ENCODE peak calls at places on chromosomes 4 and X, in four cellular contexts. S is GM10248, Y is neural crest cell, W is GM04503. A is an unnamed sample.

GRCh38 chr4:91147067-91147466 is 1019.9 kb downstream of the CCSER1 start:
- DNase-seq in S (no peak), Y (no peak), W (no peak), A (no peak)

GRCh38 chr4:165680821-165681220 is 192.2 kb upstream of the TLL1 start:
- DNase-seq in S (no peak), Y (no peak), W (no peak), A (no peak)

GRCh38 chr4:11342401-11342800 is 86.3 kb downstream of the HS3ST1 start:
- DNase-seq in S (no peak), Y (no peak), W (no peak), A (no peak)

GRCh38 chrX:88284844-88285243 is 462.2 kb upstream of the CPXCR1 start:
- DNase-seq in S (no peak), Y (no peak), W (no peak), A (no peak)

GRCh38 chr4:120071192-120071795 is 4.6 kb upstream of the MAD2L1 start:
- DNase-seq in S (peak), Y (peak), W (no peak), A (no peak)

GRCh38 chr4:26451597-26451996 is 38.7 kb downstream of the CCKAR start:
- DNase-seq in S (no peak), Y (no peak), W (no peak), A (no peak)

GRCh38 chr4:186554485-186554884 is 882 bp downstream of the MTNR1A start:
- DNase-seq in S (no peak), Y (peak), W (no peak), A (no peak)

GRCh38 chr4:145788765-145789164 is 108.8 kb downstream of the C4orf51 start:
- DNase-seq in S (no peak), Y (no peak), W (no peak), A (no peak)

GRCh38 chrX:32877592-32877991 is 333.8 kb downstream of the DMD start:
- DNase-seq in S (no peak), Y (no peak), W (no peak), A (no peak)

GRCh38 chr4:41178372-41179085 is 35.8 kb downstream of the APBB2 start:
- DNase-seq in S (no peak), Y (no peak), W (peak), A (no peak)

GRCh38 chr4:89755210-89755609 is 81.8 kb downstream of the SNCA start:
- DNase-seq in S (no peak), Y (no peak), W (no peak), A (no peak)

GRCh38 chr4:56743550-56743949 is 62.5 kb upstream of the HOPX start:
- DNase-seq in S (no peak), Y (no peak), W (no peak), A (no peak)

GRCh38 chr4:47106561-47106960 is 75.2 kb downstream of the GABRB1 start:
- DNase-seq in S (no peak), Y (no peak), W (no peak), A (no peak)

GRCh38 chrX:15142084-15142715 is 127.7 kb downstream of the ASB9 start:
- DNase-seq in S (no peak), Y (no peak), W (no peak), A (no peak)

GRCh38 chr4:74878323-74878722 is 54.6 kb upstream of the PARM1 start:
- DNase-seq in S (no peak), Y (no peak), W (no peak), A (no peak)

GRCh38 chr4:147367841-147368385 is 113.0 kb upstream of the EDNRA start:
- DNase-seq in S (no peak), Y (no peak), W (no peak), A (no peak)

GRCh38 chrX:5876984-5877655 is 351.5 kb downstream of the NLGN4X start:
- DNase-seq in S (no peak), Y (peak), W (no peak), A (no peak)

GRCh38 chrX:38654302-38654701 is 93.0 kb downstream of the TSPAN7 start:
- DNase-seq in S (no peak), Y (no peak), W (peak), A (no peak)

GRCh38 chr4:124030038-124030638 is 633.5 kb downstream of the SPRY1 start:
- DNase-seq in S (no peak), Y (no peak), W (no peak), A (no peak)

GRCh38 chr4:182346250-182346649 is 103.0 kb downstream of the TENM3 start:
- DNase-seq in S (no peak), Y (no peak), W (no peak), A (no peak)

GRCh38 chrX:3520987-3521875 is 174.8 kb upstream of the MXRA5 start:
- DNase-seq in S (no peak), Y (no peak), W (no peak), A (no peak)

GRCh38 chr4:26058537-26058936 is 144.5 kb downstream of the SMIM20 start:
- DNase-seq in S (no peak), Y (no peak), W (no peak), A (no peak)

GRCh38 chrX:19552793-19553192 is 37.5 kb upstream of the MAP3K15 start:
- DNase-seq in S (no peak), Y (no peak), W (no peak), A (no peak)

GRCh38 chrX:96004386-96004785 is 680.3 kb upstream of the DIAPH2 start:
- DNase-seq in S (no peak), Y (no peak), W (no peak), A (no peak)

GRCh38 chr4:76219299-76220055 is 5.9 kb upstream of the SCARB2 start:
- DNase-seq in S (no peak), Y (no peak), W (peak), A (no peak)

GRCh38 chrX:40248822-40249221 is 151.1 kb upstream of the BCOR start:
- DNase-seq in S (no peak), Y (no peak), W (no peak), A (no peak)

GRCh38 chr4:185573651-185574199 is 38.4 kb upstream of the PDLIM3 start:
- DNase-seq in S (no peak), Y (no peak), W (peak), A (no peak)

GRCh38 chr4:138907174-138907573 is 108.4 kb upstream of the NOCT start:
- DNase-seq in S (no peak), Y (no peak), W (no peak), A (no peak)

GRCh38 chr4:154349829-154350228 is 141.8 kb downstream of the DCHS2 start:
- DNase-seq in S (no peak), Y (no peak), W (no peak), A (no peak)

GRCh38 chrX:136112781-136113180 is 34.6 kb upstream of the FHL1 start:
- DNase-seq in S (no peak), Y (no peak), W (no peak), A (no peak)

GRCh38 chr4:37008199-37008598 is 236.3 kb upstream of the NWD2 start:
- DNase-seq in S (no peak), Y (no peak), W (no peak), A (no peak)

GRCh38 chr4:102580463-102580842 is 79.3 kb downstream of the NFKB1 start:
- DNase-seq in S (no peak), Y (no peak), W (no peak), A (no peak)